ENCODE peak calls at places on chromosomes 2 and 18, in seven cellular contexts. W is neural progenitor cell, X is PC-9, C is K562, Z is hepatocyte, K is HCT116, T is mammary epithelial cell. I is an unnamed sample.
A peak's percentile ranks its signal among the peaks of the same experiment; 100 is the strongest.

GRCh38 chr2:71603851-71604708 is 150.7 kb downstream of the DYSF start:
- DNase-seq in X (no peak), Z (no peak), K (no peak), C (no peak), W (no peak), T (no peak), I (no peak)

GRCh38 chr18:29361843-29362242 is 1184.9 kb upstream of the CDH2 start:
- DNase-seq in K (no peak), C (peak; percentile 23), T (no peak), Z (peak; percentile 8), W (peak; percentile 24), X (no peak), I (no peak)

GRCh38 chr2:105872830-105873229 is 128.1 kb downstream of the NCK2 start:
- DNase-seq in Z (no peak), X (no peak), W (no peak), T (no peak), C (no peak), K (no peak), I (no peak)

GRCh38 chr2:54673501-54673998 is 49.9 kb upstream of the EML6 start:
- DNase-seq in T (peak; percentile 85), W (no peak), C (no peak), K (no peak), X (no peak), Z (no peak), I (peak; percentile 26)

GRCh38 chr2:173175222-173175621 is 99.6 kb downstream of the MAP3K20 start:
- DNase-seq in Z (peak; percentile 35), K (no peak), W (no peak), C (no peak), X (no peak), T (no peak), I (peak; percentile 69)

GRCh38 chr2:206481056-206481455 is 37.7 kb downstream of the ADAM23 start:
- DNase-seq in C (no peak), K (no peak), T (no peak), Z (no peak), X (no peak), W (no peak), I (no peak)

GRCh38 chr2:108870069-108870644 is 83.6 kb downstream of the CCDC138 start:
- DNase-seq in Z (no peak), T (no peak), C (no peak), X (no peak), W (no peak), K (no peak), I (no peak)

GRCh38 chr2:230932556-230933511 is 7.8 kb upstream of the GPR55 start:
- DNase-seq in X (no peak), K (no peak), Z (peak; percentile 66), C (no peak), W (no peak), T (peak; percentile 19), I (peak; percentile 70)

GRCh38 chr18:63889641-63890040 is 2.1 kb downstream of the SERPINB2 start:
- DNase-seq in T (no peak), Z (no peak), W (no peak), K (no peak), X (no peak), C (no peak), I (no peak)

GRCh38 chr2:74646829-74647482 is 1.2 kb downstream of the M1AP start:
- DNase-seq in T (no peak), C (no peak), W (no peak), X (no peak), Z (no peak), K (no peak), I (peak; percentile 13)

GRCh38 chr2:2244508-2244907 is 86.6 kb downstream of the MYT1L start:
- DNase-seq in T (no peak), W (no peak), X (no peak), C (no peak), Z (no peak), K (no peak), I (no peak)

GRCh38 chr2:46821600-46821999 is 94.0 kb downstream of the MCFD2 start:
- DNase-seq in W (no peak), X (no peak), C (no peak), T (no peak), Z (no peak), K (no peak), I (no peak)

GRCh38 chr18:44325903-44326650 is 354.6 kb upstream of the SETBP1 start:
- DNase-seq in W (peak; percentile 87), Z (peak; percentile 79), X (no peak), C (peak; percentile 1), T (peak; percentile 40), K (no peak), I (peak; percentile 67)

GRCh38 chr2:1976112-1976511 is 231.8 kb upstream of the PXDN start:
- DNase-seq in X (no peak), C (no peak), T (no peak), K (no peak), W (no peak), Z (no peak), I (no peak)

GRCh38 chr2:24779121-24779520 is 14.1 kb downstream of the PTRHD1 start:
- DNase-seq in C (no peak), K (no peak), Z (peak; percentile 30), W (no peak), X (peak; percentile 79), T (no peak), I (no peak)

GRCh38 chr18:74281011-74281638 is 10.6 kb downstream of the CYB5A start:
- DNase-seq in X (no peak), K (no peak), W (peak; percentile 57), T (no peak), C (no peak), Z (no peak), I (no peak)

GRCh38 chr2:10141736-10142639 is 19.4 kb downstream of the RRM2 start:
- DNase-seq in T (no peak), W (peak; percentile 60), K (no peak), Z (peak; percentile 42), C (peak; percentile 29), X (no peak), I (no peak)

GRCh38 chr2:1459727-1460126 is 46.5 kb downstream of the TPO start:
- DNase-seq in X (no peak), W (no peak), Z (no peak), T (no peak), K (no peak), C (no peak), I (no peak)

GRCh38 chr2:100814453-100814852 is 5.5 kb upstream of the NPAS2 start:
- DNase-seq in K (no peak), T (no peak), W (no peak), Z (peak; percentile 29), X (no peak), C (no peak), I (no peak)

GRCh38 chr2:197784956-197785941 is at the start of gene BOLL:
- DNase-seq in C (no peak), T (no peak), K (no peak), Z (no peak), X (no peak), W (no peak), I (no peak)

GRCh38 chr2:189261431-189261841 is 81.9 kb upstream of the COL5A2 start:
- DNase-seq in C (no peak), K (no peak), X (no peak), Z (no peak), W (no peak), T (peak; percentile 70), I (peak; percentile 90)

GRCh38 chr2:225667465-225667864 is 268.0 kb downstream of the NYAP2 start:
- DNase-seq in T (no peak), C (no peak), K (no peak), W (peak; percentile 23), Z (no peak), X (no peak), I (peak; percentile 3)

GRCh38 chr2:10135296-10136089 is 13.0 kb downstream of the RRM2 start:
- DNase-seq in K (no peak), X (no peak), C (peak; percentile 42), T (peak; percentile 57), Z (no peak), W (no peak), I (peak; percentile 48)

GRCh38 chr2:164754157-164755093 is 87.2 kb downstream of the COBLL1 start:
- DNase-seq in T (no peak), Z (no peak), X (no peak), W (no peak), C (no peak), K (no peak), I (no peak)
- H2AFZ ChIP-seq in T (no peak overlapping the region), Z (no peak overlapping the region), X (no peak overlapping the region), W (no peak overlapping the region), C (no peak overlapping the region), K (no peak overlapping the region), I (no peak overlapping the region)

DNA sequence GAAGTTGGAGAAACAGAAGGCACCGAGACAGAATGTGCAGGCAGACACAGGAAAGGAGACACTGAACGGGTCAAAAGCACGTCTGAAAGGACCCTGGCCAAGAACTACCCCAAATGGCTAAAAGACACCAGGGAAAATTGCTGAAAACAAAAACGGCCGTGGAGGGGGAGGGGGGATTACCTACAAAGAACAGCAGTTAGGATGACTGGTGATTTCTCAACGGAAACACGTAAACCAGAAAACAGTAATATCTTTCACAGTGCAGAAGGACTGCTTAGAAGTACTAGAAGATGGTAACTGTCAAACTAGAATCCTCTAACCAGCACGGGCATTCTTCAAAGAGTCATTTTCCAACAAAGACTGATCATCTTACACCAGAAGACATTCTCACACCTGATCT is 142.6 kb downstream of the HDAC4 start:
- DNase-seq in C (no peak), T (no peak), X (no peak), W (no peak), Z (no peak), K (no peak), I (no peak)
- H3K79me2 ChIP-seq in C (peaks cover 65% of the 10 kb centered on the region), T (peaks cover 34% of the 10 kb centered on the region), X (peaks cover 12% of the 10 kb centered on the region), W (peaks cover 84% of the 10 kb centered on the region), Z (peaks cover 88% of the 10 kb centered on the region), K (peaks cover 61% of the 10 kb centered on the region), I (peaks cover under 1% of the 10 kb centered on the region)

DNA sequence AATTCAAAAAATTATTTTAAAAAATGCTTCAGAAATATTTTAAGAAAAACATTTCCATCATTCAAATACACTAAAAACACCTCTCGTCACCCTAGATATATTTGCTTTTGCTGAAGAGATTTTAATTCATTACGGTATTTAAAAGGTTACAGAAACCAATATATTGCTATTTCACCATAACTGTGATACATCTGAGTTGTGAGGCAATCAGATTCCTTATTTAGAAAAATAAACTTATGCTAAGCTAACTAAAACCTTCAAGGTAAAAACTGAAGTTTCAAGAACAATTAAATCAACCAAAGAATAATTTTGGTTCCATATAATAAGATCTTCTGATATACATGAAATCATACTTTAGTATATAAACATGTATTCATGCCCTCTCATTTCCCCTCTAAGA is 32.8 kb downstream of the PELI1 start:
- DNase-seq in Z (no peak), T (no peak), C (no peak), X (no peak), W (no peak), K (no peak), I (no peak)
- H3K4me1 ChIP-seq in Z (peaks cover 33% of the 10 kb centered on the region), T (peaks cover 31% of the 10 kb centered on the region), C (peaks cover 18% of the 10 kb centered on the region), X (peaks cover 25% of the 10 kb centered on the region), W (no peaks in the 10 kb centered on the region), K (no peaks in the 10 kb centered on the region), I (peaks cover 7% of the 10 kb centered on the region)

DNA sequence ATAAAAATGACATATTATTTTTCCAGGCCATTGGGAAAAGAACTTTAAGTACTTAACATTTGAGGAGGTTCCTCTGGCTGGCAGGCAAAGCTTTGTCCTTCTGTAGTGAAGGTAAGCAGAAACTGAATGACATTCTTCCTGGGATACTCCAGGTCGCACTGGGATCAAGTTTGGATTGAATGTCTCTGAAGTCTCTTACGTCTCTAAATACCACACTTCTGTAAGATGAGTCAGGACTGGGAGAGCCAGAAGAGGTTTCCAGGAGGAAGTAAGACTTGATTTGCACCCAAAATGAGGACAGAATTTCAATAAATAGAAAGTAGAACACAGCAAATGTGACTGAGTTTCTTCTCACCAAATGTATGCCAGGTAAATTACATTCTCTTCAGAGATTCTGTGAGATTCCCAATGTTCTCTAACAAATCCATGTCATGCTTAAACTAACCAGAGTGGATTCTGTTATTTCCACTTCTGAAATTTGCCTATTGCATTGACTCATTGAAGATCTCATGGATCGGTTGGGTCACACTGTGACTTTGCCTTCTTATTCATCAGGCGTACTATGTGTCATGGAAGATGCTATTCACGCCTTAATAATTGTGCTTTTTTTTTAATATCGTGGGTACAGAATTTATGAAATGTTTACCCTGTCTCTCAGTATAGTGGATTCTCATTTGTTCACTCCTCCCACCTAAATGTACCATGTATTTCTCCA is 25.5 kb upstream of the VIT start:
- DNase-seq in W (no peak), T (no peak), Z (no peak), K (no peak), C (no peak), X (no peak), I (peak; percentile 81)
- H2AFZ ChIP-seq in W (no peak overlapping the region), T (no peak overlapping the region), Z (no peak overlapping the region), K (no peak overlapping the region), C (no peak overlapping the region), X (no peak overlapping the region), I (no peak overlapping the region)

I was measured in fibroblast of lung.